ENCODE peak calls at places on chromosome 9, in seven cellular contexts. One of them, this sample, is unnamed. For H3K4me1, the result is how much of the 10 kb centered on the place peaks cover.

GRCh38 chr9:98506422-98507054 is 202.2 kb downstream of the GABBR2 start:
- DNase-seq in Peyer's patch: no peak
- DNase-seq in gastrocnemius medialis: no peak
- DNase-seq in ovary: no peak
- DNase-seq in prostate gland: no peak
- DNase-seq in heart left ventricle: no peak
- DNase-seq in transverse colon: no peak
- DNase-seq in this sample: no peak

GRCh38 chr9:65400886-65401285 is 115.9 kb upstream of the FOXD4L5 start:
- DNase-seq in Peyer's patch: peak
- DNase-seq in gastrocnemius medialis: no peak
- DNase-seq in ovary: no peak
- DNase-seq in prostate gland: no peak
- DNase-seq in heart left ventricle: no peak
- DNase-seq in transverse colon: no peak
- DNase-seq in this sample: peak

GRCh38 chr9:74172874-74173273 is 324.3 kb upstream of the RORB start:
- DNase-seq in Peyer's patch: no peak
- DNase-seq in gastrocnemius medialis: no peak
- DNase-seq in ovary: no peak
- DNase-seq in prostate gland: no peak
- DNase-seq in heart left ventricle: no peak
- DNase-seq in transverse colon: no peak
- DNase-seq in this sample: no peak

GRCh38 chr9:124602632-124603031 is 95.4 kb upstream of the NR5A1 start:
- DNase-seq in Peyer's patch: no peak
- DNase-seq in gastrocnemius medialis: no peak
- DNase-seq in ovary: no peak
- DNase-seq in prostate gland: no peak
- DNase-seq in heart left ventricle: no peak
- DNase-seq in transverse colon: no peak
- DNase-seq in this sample: no peak

GRCh38 chr9:14926941-14927624 is 16.9 kb upstream of the FREM1 start:
- DNase-seq in Peyer's patch: no peak
- DNase-seq in gastrocnemius medialis: no peak
- DNase-seq in ovary: no peak
- DNase-seq in prostate gland: no peak
- DNase-seq in heart left ventricle: no peak
- DNase-seq in transverse colon: no peak
- DNase-seq in this sample: no peak

GRCh38 chr9:29319727-29320513 is 1746.6 kb upstream of the C9orf72 start:
- DNase-seq in Peyer's patch: no peak
- DNase-seq in gastrocnemius medialis: no peak
- DNase-seq in ovary: no peak
- DNase-seq in prostate gland: no peak
- DNase-seq in heart left ventricle: no peak
- DNase-seq in transverse colon: no peak
- DNase-seq in this sample: no peak

GRCh38 chr9:137109250-137110146 is 5.0 kb downstream of the DPP7 start:
- DNase-seq in Peyer's patch: no peak
- DNase-seq in gastrocnemius medialis: no peak
- DNase-seq in ovary: no peak
- DNase-seq in prostate gland: no peak
- DNase-seq in heart left ventricle: no peak
- DNase-seq in transverse colon: no peak
- DNase-seq in this sample: no peak

GRCh38 chr9:104993291-104993963 is 65.5 kb upstream of the ABCA1 start:
- DNase-seq in Peyer's patch: peak
- DNase-seq in gastrocnemius medialis: peak
- DNase-seq in ovary: peak
- DNase-seq in prostate gland: no peak
- DNase-seq in heart left ventricle: peak
- DNase-seq in transverse colon: peak
- DNase-seq in this sample: peak

GRCh38 chr9:93813221-93813620 is 141.9 kb downstream of the BARX1 start:
- DNase-seq in Peyer's patch: no peak
- DNase-seq in gastrocnemius medialis: no peak
- DNase-seq in ovary: no peak
- DNase-seq in prostate gland: no peak
- DNase-seq in heart left ventricle: no peak
- DNase-seq in transverse colon: no peak
- DNase-seq in this sample: no peak

GRCh38 chr9:75148551-75148950 is 60.2 kb downstream of the OSTF1 start:
- DNase-seq in Peyer's patch: no peak
- DNase-seq in gastrocnemius medialis: no peak
- DNase-seq in ovary: no peak
- DNase-seq in prostate gland: no peak
- DNase-seq in heart left ventricle: no peak
- DNase-seq in transverse colon: no peak
- DNase-seq in this sample: no peak

GRCh38 chr9:16401720-16402119 is 468.8 kb downstream of the BNC2 start:
- DNase-seq in Peyer's patch: no peak
- DNase-seq in gastrocnemius medialis: no peak
- DNase-seq in ovary: no peak
- DNase-seq in prostate gland: no peak
- DNase-seq in heart left ventricle: no peak
- DNase-seq in transverse colon: no peak
- DNase-seq in this sample: no peak

GRCh38 chr9:82117025-82117424 is 128.5 kb downstream of the SPATA31D1 start:
- DNase-seq in Peyer's patch: no peak
- DNase-seq in gastrocnemius medialis: no peak
- DNase-seq in ovary: no peak
- DNase-seq in prostate gland: no peak
- DNase-seq in heart left ventricle: no peak
- DNase-seq in transverse colon: no peak
- DNase-seq in this sample: no peak

GRCh38 chr9:87656485-87656884 is 69.4 kb upstream of the CTSL start:
- DNase-seq in Peyer's patch: no peak
- DNase-seq in gastrocnemius medialis: no peak
- DNase-seq in ovary: no peak
- DNase-seq in prostate gland: no peak
- DNase-seq in heart left ventricle: no peak
- DNase-seq in transverse colon: no peak
- DNase-seq in this sample: no peak

GRCh38 chr9:93660647-93661046 is 84.3 kb downstream of the PHF2 start:
- DNase-seq in Peyer's patch: peak
- DNase-seq in gastrocnemius medialis: peak
- DNase-seq in ovary: peak
- DNase-seq in prostate gland: no peak
- DNase-seq in heart left ventricle: no peak
- DNase-seq in transverse colon: peak
- DNase-seq in this sample: no peak

GRCh38 chr9:35374436-35374835 is 115.5 kb upstream of the RUSC2 start:
- DNase-seq in Peyer's patch: no peak
- DNase-seq in gastrocnemius medialis: no peak
- DNase-seq in ovary: no peak
- DNase-seq in prostate gland: no peak
- DNase-seq in heart left ventricle: no peak
- DNase-seq in transverse colon: no peak
- DNase-seq in this sample: no peak

GRCh38 chr9:3177921-3178320 is 334.0 kb upstream of the PUM3 start:
- DNase-seq in Peyer's patch: no peak
- DNase-seq in gastrocnemius medialis: no peak
- DNase-seq in ovary: no peak
- DNase-seq in prostate gland: no peak
- DNase-seq in heart left ventricle: no peak
- DNase-seq in transverse colon: no peak
- DNase-seq in this sample: no peak

GRCh38 chr9:96218821-96219614 is 83.0 kb downstream of the HSD17B3 start:
- DNase-seq in Peyer's patch: no peak
- DNase-seq in gastrocnemius medialis: no peak
- DNase-seq in ovary: peak
- DNase-seq in prostate gland: no peak
- DNase-seq in heart left ventricle: no peak
- DNase-seq in transverse colon: no peak
- DNase-seq in this sample: peak

DNA sequence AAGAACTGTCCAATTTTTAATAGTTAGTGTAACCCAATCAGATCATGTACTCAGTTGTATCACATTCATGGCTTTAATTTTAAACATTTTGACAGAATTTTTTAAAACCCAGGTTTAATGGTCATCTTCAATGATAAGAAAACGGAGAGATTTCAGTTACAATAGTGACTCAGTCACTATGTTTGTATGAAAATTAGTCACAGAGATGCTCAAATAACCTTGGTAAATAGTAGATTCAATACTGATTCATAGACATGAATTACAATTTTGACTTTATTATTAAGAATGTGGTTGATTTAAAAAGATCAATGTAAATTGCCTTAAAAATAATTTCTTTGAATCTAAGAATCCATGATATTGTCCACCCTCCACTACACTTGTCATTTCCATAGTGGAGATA is 64.6 kb upstream of the TYRP1 start:
- DNase-seq in Peyer's patch: no peak
- DNase-seq in gastrocnemius medialis: no peak
- DNase-seq in ovary: no peak
- DNase-seq in prostate gland: no peak
- DNase-seq in heart left ventricle: no peak
- DNase-seq in transverse colon: no peak
- DNase-seq in this sample: no peak
- H3K4me1 ChIP-seq in Peyer's patch: under half
- H3K4me1 ChIP-seq in gastrocnemius medialis: under half
- H3K4me1 ChIP-seq in ovary: under half
- H3K4me1 ChIP-seq in prostate gland: under half
- H3K4me1 ChIP-seq in heart left ventricle: under half
- H3K4me1 ChIP-seq in transverse colon: under half
- H3K4me1 ChIP-seq in this sample: under half

GRCh38 chr9:120875954-120876841 is 790 bp downstream of the PHF19 start:
- DNase-seq in Peyer's patch: peak
- DNase-seq in gastrocnemius medialis: peak
- DNase-seq in ovary: peak
- DNase-seq in prostate gland: peak
- DNase-seq in heart left ventricle: peak
- DNase-seq in transverse colon: peak
- DNase-seq in this sample: peak
- TF ChIP-seq POLR2A in Peyer's patch: no peak
- TF ChIP-seq POLR2A in gastrocnemius medialis: peak
- TF ChIP-seq POLR2A in ovary: peak
- TF ChIP-seq POLR2A in prostate gland: peak
- TF ChIP-seq POLR2A in heart left ventricle: no peak
- TF ChIP-seq POLR2A in transverse colon: peak
- TF ChIP-seq POLR2A in this sample: no peak

DNA sequence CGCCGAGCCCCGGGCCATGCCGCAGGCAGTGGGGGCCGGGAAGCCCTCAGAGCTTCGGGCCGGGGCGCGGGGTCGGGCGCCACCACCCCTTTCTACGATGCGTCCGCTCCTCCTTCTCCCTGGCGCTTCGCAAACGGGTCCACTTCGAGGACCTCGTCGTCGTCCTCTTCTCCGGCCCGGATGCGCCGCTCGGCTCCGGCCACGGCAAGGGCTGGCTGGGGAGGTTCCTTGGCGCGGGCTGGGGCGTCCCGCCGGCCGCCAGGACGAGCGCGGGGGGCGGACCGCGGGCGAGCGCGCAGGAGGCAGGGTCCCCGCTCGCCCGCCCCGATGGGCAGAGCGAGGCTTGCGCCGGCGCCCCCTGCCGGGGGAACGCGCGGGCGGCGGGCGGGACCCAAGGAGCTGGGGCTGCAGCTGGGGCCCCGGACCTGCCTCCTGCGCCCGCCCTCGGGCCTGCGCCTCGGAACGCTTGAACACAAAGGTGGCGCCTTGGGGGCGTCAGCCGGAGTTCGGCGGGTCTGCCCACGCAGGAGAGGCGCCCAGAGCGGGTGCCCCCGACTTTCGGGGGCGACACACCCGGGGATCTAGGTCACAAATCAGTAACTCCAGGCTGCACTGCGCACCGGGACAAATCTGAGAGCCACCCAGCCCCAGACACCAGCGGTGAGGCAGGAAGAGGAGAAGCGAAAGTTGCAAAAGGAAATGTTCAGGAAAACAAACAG is at the start of gene ROR2:
- DNase-seq in Peyer's patch: peak
- DNase-seq in gastrocnemius medialis: no peak
- DNase-seq in ovary: peak
- DNase-seq in prostate gland: peak
- DNase-seq in heart left ventricle: peak
- DNase-seq in transverse colon: peak
- DNase-seq in this sample: peak
- TF ChIP-seq CTCF in Peyer's patch: peak
- TF ChIP-seq CTCF in gastrocnemius medialis: no peak
- TF ChIP-seq CTCF in ovary: peak
- TF ChIP-seq CTCF in prostate gland: peak
- TF ChIP-seq CTCF in heart left ventricle: peak
- TF ChIP-seq CTCF in transverse colon: peak
- TF ChIP-seq CTCF in this sample: peak

GRCh38 chr9:127975376-127976315 is 5.1 kb downstream of the EEIG1 start:
- DNase-seq in Peyer's patch: peak
- DNase-seq in gastrocnemius medialis: peak
- DNase-seq in ovary: no peak
- DNase-seq in prostate gland: no peak
- DNase-seq in heart left ventricle: peak
- DNase-seq in transverse colon: peak
- DNase-seq in this sample: no peak

GRCh38 chr9:127973169-127974001 is 7.4 kb downstream of the EEIG1 start:
- DNase-seq in Peyer's patch: peak
- DNase-seq in gastrocnemius medialis: peak
- DNase-seq in ovary: no peak
- DNase-seq in prostate gland: no peak
- DNase-seq in heart left ventricle: peak
- DNase-seq in transverse colon: peak
- DNase-seq in this sample: no peak

GRCh38 chr9:127974769-127975261 is 6.0 kb downstream of the EEIG1 start:
- DNase-seq in Peyer's patch: peak
- DNase-seq in gastrocnemius medialis: peak
- DNase-seq in ovary: peak
- DNase-seq in prostate gland: no peak
- DNase-seq in heart left ventricle: peak
- DNase-seq in transverse colon: no peak
- DNase-seq in this sample: no peak

GRCh38 chr9:127972316-127972871 is 8.4 kb downstream of the EEIG1 start:
- DNase-seq in Peyer's patch: peak
- DNase-seq in gastrocnemius medialis: peak
- DNase-seq in ovary: peak
- DNase-seq in prostate gland: no peak
- DNase-seq in heart left ventricle: peak
- DNase-seq in transverse colon: no peak
- DNase-seq in this sample: no peak

DNA sequence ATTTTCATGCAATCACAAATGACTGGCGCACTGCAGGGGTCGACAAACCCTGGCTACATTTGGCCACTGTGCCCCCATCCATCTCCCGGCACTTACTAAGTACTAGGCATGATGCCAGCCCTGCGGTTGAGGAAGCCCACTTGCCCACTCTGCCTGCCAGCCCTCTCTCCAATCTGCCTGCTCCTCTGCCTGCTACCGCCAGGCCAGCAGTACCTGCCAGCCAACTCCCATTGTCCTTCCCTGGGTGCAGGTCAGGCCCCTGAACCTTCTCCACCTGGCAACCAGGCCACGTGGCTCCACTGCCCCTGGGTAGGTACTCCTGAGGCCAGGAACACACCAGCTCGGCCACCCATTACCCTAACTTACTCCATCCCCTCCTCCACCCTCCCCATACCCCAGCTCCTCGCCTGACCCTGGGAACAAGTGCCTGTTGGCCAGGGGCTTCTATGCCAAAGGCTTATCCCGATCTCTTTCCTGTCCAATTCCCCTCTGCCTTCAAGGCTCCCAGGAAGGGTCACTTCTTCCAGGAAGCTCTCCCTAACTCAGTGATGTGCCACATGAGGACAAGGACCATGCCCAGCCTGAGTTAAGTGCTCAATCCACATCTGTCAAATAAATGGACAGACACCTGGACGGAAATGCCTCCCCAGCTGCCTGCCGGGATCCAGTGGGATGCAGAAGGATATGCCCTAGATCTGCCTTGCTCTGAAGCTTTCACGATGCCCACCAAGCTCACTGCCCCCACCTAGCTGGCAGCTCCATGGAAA is 6.6 kb downstream of the EEIG1 start:
- DNase-seq in Peyer's patch: peak
- DNase-seq in gastrocnemius medialis: peak
- DNase-seq in ovary: no peak
- DNase-seq in prostate gland: no peak
- DNase-seq in heart left ventricle: peak
- DNase-seq in transverse colon: no peak
- DNase-seq in this sample: no peak
- H3K4me1 ChIP-seq in Peyer's patch: under half
- H3K4me1 ChIP-seq in gastrocnemius medialis: half or more
- H3K4me1 ChIP-seq in ovary: half or more
- H3K4me1 ChIP-seq in prostate gland: half or more
- H3K4me1 ChIP-seq in heart left ventricle: under half
- H3K4me1 ChIP-seq in transverse colon: half or more
- H3K4me1 ChIP-seq in this sample: half or more

This sample was measured in suprapubic skin.